ENCODE peak calls at places on chromosome 10, in six cellular contexts. X is cardiac muscle cell; Q is stimulated activated naive CD8-positive, alpha-beta T cell treated with anti-CD3 and anti-CD28 coated beads, Interleukin-15, Interleukin-2, amounts not matched to agents 100 U/mL and 50 U/mL, for 24 hours; B is stromal cell of bone marrow; T is CD4-positive, alpha-beta T cell; I is NCI-H1092. Z is an unnamed sample.

GRCh38 chr10:89032141-89032814 is 41.7 kb downstream of the FAS start:
- DNase-seq in X (no peak), Q (peak; percentile 72), B (peak; percentile 51), T (no peak), I (no peak), Z (peak; percentile 85)

GRCh38 chr10:67771200-67771599 is 66.8 kb downstream of the DNAJC12 start:
- DNase-seq in X (no peak), Q (no peak), B (no peak), T (no peak), I (no peak), Z (no peak)

GRCh38 chr10:31622993-31623392 is 304.0 kb downstream of the ZEB1 start:
- DNase-seq in X (no peak), Q (no peak), B (peak; percentile 65), T (no peak), I (no peak), Z (no peak)

GRCh38 chr10:96747734-96748550 is 27.6 kb upstream of the PIK3AP1 start:
- DNase-seq in X (no peak), Q (peak; percentile 23), B (no peak), T (no peak), I (no peak), Z (peak; percentile 59)

GRCh38 chr10:45421231-45422097 is 47.4 kb downstream of the ALOX5 start:
- DNase-seq in X (no peak), Q (peak; percentile 50), B (no peak), T (peak; percentile 26), I (no peak), Z (no peak)

GRCh38 chr10:114713525-114713924 is 55.5 kb upstream of the ABLIM1 start:
- DNase-seq in X (no peak), Q (no peak), B (no peak), T (no peak), I (no peak), Z (no peak)

GRCh38 chr10:17725703-17726102 is 26.3 kb upstream of the TMEM236 start:
- DNase-seq in X (no peak), Q (no peak), B (no peak), T (no peak), I (no peak), Z (no peak)

GRCh38 chr10:4270116-4270515 is 485.1 kb upstream of the KLF6 start:
- DNase-seq in X (no peak), Q (no peak), B (no peak), T (no peak), I (no peak), Z (peak; percentile 51)

GRCh38 chr10:31678139-31678536 is 250.5 kb downstream of the ARHGAP12 start:
- DNase-seq in X (no peak), Q (no peak), B (no peak), T (no peak), I (peak; percentile 46), Z (no peak)

GRCh38 chr10:50604049-50604640 is 19.6 kb downstream of the SGMS1 start:
- DNase-seq in X (no peak), Q (no peak), B (no peak), T (no peak), I (no peak), Z (no peak)

GRCh38 chr10:79084012-79084971 is 15.5 kb downstream of the ZMIZ1 start:
- DNase-seq in X (no peak), Q (no peak), B (peak; percentile 80), T (no peak), I (no peak), Z (peak; percentile 97)

GRCh38 chr10:131802156-131802915 is 98.5 kb upstream of the PPP2R2D start:
- DNase-seq in X (no peak), Q (no peak), B (no peak), T (no peak), I (no peak), Z (no peak)

GRCh38 chr10:132140167-132140925 is 46.4 kb upstream of the DPYSL4 start:
- DNase-seq in X (no peak), Q (no peak), B (no peak), T (no peak), I (no peak), Z (peak; percentile 36)

GRCh38 chr10:71606721-71607430 is 112.7 kb downstream of the C10orf105 start:
- DNase-seq in X (no peak), Q (no peak), B (no peak), T (no peak), I (no peak), Z (no peak)

GRCh38 chr10:126407831-126408230 is 19.6 kb upstream of the ADAM12 start:
- DNase-seq in X (no peak), Q (no peak), B (no peak), T (no peak), I (no peak), Z (no peak)

GRCh38 chr10:124292911-124293640 is 125.6 kb downstream of the OAT start:
- DNase-seq in X (no peak), Q (no peak), B (no peak), T (no peak), I (no peak), Z (peak; percentile 22)

GRCh38 chr10:31075434-31075833 is 43.8 kb upstream of the ZNF438 start:
- DNase-seq in X (no peak), Q (no peak), B (no peak), T (no peak), I (no peak), Z (no peak)

GRCh38 chr10:47423476-47423875 is 39.4 kb upstream of the ZNF488 start:
- DNase-seq in X (no peak), Q (no peak), B (no peak), T (no peak), I (no peak), Z (no peak)

GRCh38 chr10:123570898-123571515 is 95.1 kb upstream of the GPR26 start:
- DNase-seq in X (no peak), Q (no peak), B (no peak), T (no peak), I (no peak), Z (no peak)

GRCh38 chr10:71052708-71053107 is 159.7 kb upstream of the UNC5B start:
- DNase-seq in X (no peak), Q (no peak), B (no peak), T (no peak), I (no peak), Z (no peak)

GRCh38 chr10:26318672-26319071 is 102.1 kb downstream of the GAD2 start:
- DNase-seq in X (no peak), Q (no peak), B (no peak), T (no peak), I (no peak), Z (no peak)

GRCh38 chr10:51300617-51301350 is 226.5 kb downstream of the PRKG1 start:
- DNase-seq in X (no peak), Q (no peak), B (no peak), T (no peak), I (no peak), Z (no peak)

GRCh38 chr10:80333985-80334384 is 22.6 kb downstream of the DYDC1 start:
- DNase-seq in X (no peak), Q (no peak), B (no peak), T (no peak), I (no peak), Z (no peak)

GRCh38 chr10:31263903-31264302 is 55.1 kb upstream of the ZEB1 start:
- DNase-seq in X (no peak), Q (no peak), B (no peak), T (no peak), I (no peak), Z (no peak)

GRCh38 chr10:103966671-103967432 is at the start of gene SLK:
- DNase-seq in X (peak; percentile 86), Q (peak; percentile 89), B (peak; percentile 76), T (peak; percentile 80), I (peak; percentile 47), Z (peak; percentile 68)

GRCh38 chr10:102773320-102773719 is 29.6 kb downstream of the WBP1L start:
- DNase-seq in X (no peak), Q (no peak), B (no peak), T (no peak), I (no peak), Z (no peak)

GRCh38 chr10:17086865-17087264 is 42.7 kb downstream of the CUBN start:
- DNase-seq in X (no peak), Q (no peak), B (no peak), T (no peak), I (no peak), Z (no peak)

GRCh38 chr10:112246-112645 is 23.0 kb upstream of the ZMYND11 start:
- DNase-seq in X (no peak), Q (no peak), B (no peak), T (no peak), I (no peak), Z (no peak)

GRCh38 chr10:125094111-125094705 is 66.2 kb downstream of the CTBP2 start:
- DNase-seq in X (no peak), Q (no peak), B (no peak), T (no peak), I (no peak), Z (no peak)

GRCh38 chr10:58920655-58921003 is 255.8 kb upstream of the PHYHIPL start:
- DNase-seq in X (no peak), Q (no peak), B (no peak), T (no peak), I (no peak), Z (no peak)

GRCh38 chr10:101367569-101368453 is 13.8 kb downstream of the BTRC start:
- DNase-seq in X (no peak), Q (no peak), B (peak; percentile 13), T (no peak), I (no peak), Z (no peak)

GRCh38 chr10:93072225-93072712 is 1.4 kb upstream of the CYP26A1 start:
- DNase-seq in X (no peak), Q (no peak), B (no peak), T (no peak), I (no peak), Z (no peak)

GRCh38 chr10:43688348-43688892 is 39.7 kb upstream of the ZNF32 start:
- DNase-seq in X (no peak), Q (no peak), B (no peak), T (no peak), I (no peak), Z (no peak)